ENCODE peak calls at places on chromosome 2, in four cellular contexts. R, U, M and J are unnamed samples.

GRCh38 chr2:41698787-41699422 is 348.9 kb upstream of the PKDCC start:
- DNase-seq in R (peak), U (peak), M (peak), J (no peak)

GRCh38 chr2:105005601-105006000 is 32.3 kb upstream of the MRPS9 start:
- DNase-seq in R (no peak), U (no peak), M (no peak), J (no peak)

GRCh38 chr2:195662138-195662537 is 5.1 kb downstream of the SLC39A10 start:
- DNase-seq in R (no peak), U (no peak), M (no peak), J (no peak)

GRCh38 chr2:174603280-174603679 is 5.7 kb upstream of the WIPF1 start:
- DNase-seq in R (peak), U (no peak), M (no peak), J (no peak)

GRCh38 chr2:42021490-42021889 is 26.3 kb upstream of the PKDCC start:
- DNase-seq in R (no peak), U (no peak), M (no peak), J (no peak)

GRCh38 chr2:189276277-189276676 is 96.7 kb upstream of the COL5A2 start:
- DNase-seq in R (no peak), U (no peak), M (no peak), J (no peak)

GRCh38 chr2:127637725-127638252 is 8.2 kb upstream of the GPR17 start:
- DNase-seq in R (no peak), U (no peak), M (no peak), J (peak)

GRCh38 chr2:20118051-20118450 is 66.6 kb upstream of the LAPTM4A start:
- DNase-seq in R (no peak), U (no peak), M (no peak), J (no peak)

GRCh38 chr2:211205358-211205757 is 649.0 kb downstream of the CPS1 start:
- DNase-seq in R (no peak), U (no peak), M (no peak), J (no peak)

GRCh38 chr2:222039821-222040220 is 259.0 kb downstream of the PAX3 start:
- DNase-seq in R (no peak), U (no peak), M (no peak), J (no peak)

GRCh38 chr2:2108189-2108588 is 222.9 kb downstream of the MYT1L start:
- DNase-seq in R (no peak), U (no peak), M (no peak), J (no peak)

GRCh38 chr2:144605232-144605631 is 85.3 kb upstream of the ZEB2 start:
- DNase-seq in R (no peak), U (no peak), M (no peak), J (no peak)

GRCh38 chr2:43034921-43035320 is 191.5 kb downstream of the ZFP36L2 start:
- DNase-seq in R (no peak), U (no peak), M (no peak), J (no peak)

GRCh38 chr2:55418512-55419235 is 982 bp downstream of the CCDC88A start:
- DNase-seq in R (no peak), U (no peak), M (peak), J (no peak)

GRCh38 chr2:218071218-218071937 is 2.3 kb downstream of the RUFY4 start:
- DNase-seq in R (no peak), U (no peak), M (no peak), J (no peak)

GRCh38 chr2:1755436-1756191 is 11.3 kb upstream of the PXDN start:
- DNase-seq in R (no peak), U (no peak), M (no peak), J (no peak)

GRCh38 chr2:218891275-218892135 is 10.9 kb downstream of the WNT10A start:
- DNase-seq in R (no peak), U (peak), M (no peak), J (no peak)

GRCh38 chr2:212683346-212683745 is 144.7 kb upstream of the ERBB4 start:
- DNase-seq in R (no peak), U (no peak), M (no peak), J (no peak)

GRCh38 chr2:239157766-239158165 is 243.1 kb downstream of the HDAC4 start:
- DNase-seq in R (no peak), U (no peak), M (no peak), J (peak)

GRCh38 chr2:51013870-51014526 is 17.9 kb downstream of the NRXN1 start:
- DNase-seq in R (no peak), U (no peak), M (no peak), J (no peak)

GRCh38 chr2:95329891-95330822 is 33.0 kb downstream of the KCNIP3 start:
- DNase-seq in R (no peak), U (no peak), M (no peak), J (no peak)

GRCh38 chr2:223041527-223042109 is 10.4 kb upstream of the KCNE4 start:
- DNase-seq in R (no peak), U (no peak), M (no peak), J (peak)

GRCh38 chr2:241902357-241902991 is 32.9 kb downstream of the RTP5 start:
- DNase-seq in R (no peak), U (no peak), M (no peak), J (no peak)

GRCh38 chr2:214604861-214605260 is 194.0 kb downstream of the VWC2L start:
- DNase-seq in R (no peak), U (no peak), M (no peak), J (no peak)